ENCODE peak calls at places on chromosomes 6 and 20, in six cellular contexts. Y is BE2C; P is cardiac muscle cell; D is CD8-positive, alpha-beta T cell; T is left ventricle myocardium inferior; W is PC-3. K is an unnamed sample. For H3K36me3, the result is how much of the 10 kb centered on the place peaks cover.

GRCh38 chr6:106281088-106281487 is 44.5 kb downstream of the ATG5 start:
- DNase-seq in Y (no peak), P (no peak), D (no peak), T (no peak), W (peak), K (peak)

GRCh38 chr6:158161566-158162254 is 6.4 kb downstream of the SERAC1 start:
- DNase-seq in Y (no peak), P (no peak), D (no peak), T (no peak), W (no peak), K (no peak)

GRCh38 chr6:66717786-66718185 is 1010.8 kb upstream of the EYS start:
- DNase-seq in Y (no peak), P (no peak), D (no peak), T (no peak), W (no peak), K (no peak)

GRCh38 chr20:50308166-50308512 is 117.5 kb downstream of the CEBPB start:
- DNase-seq in Y (no peak), P (no peak), D (no peak), T (no peak), W (no peak), K (no peak)

GRCh38 chr6:109008537-109008950 is 86.1 kb downstream of the SESN1 start:
- DNase-seq in Y (no peak), P (no peak), D (no peak), T (no peak), W (no peak), K (no peak)

GRCh38 chr20:47464380-47465101 is 37.1 kb upstream of the NCOA3 start:
- DNase-seq in Y (peak), P (no peak), D (no peak), T (peak), W (peak), K (peak)

GRCh38 chr20:41181567-41181966 is 44.2 kb downstream of the PLCG1 start:
- DNase-seq in Y (no peak), P (no peak), D (no peak), T (no peak), W (no peak), K (no peak)

GRCh38 chr6:128333581-128334223 is 186.7 kb downstream of the PTPRK start:
- DNase-seq in Y (no peak), P (no peak), D (no peak), T (no peak), W (no peak), K (no peak)

GRCh38 chr6:105510746-105511145 is 107.9 kb upstream of the PREP start:
- DNase-seq in Y (no peak), P (no peak), D (no peak), T (no peak), W (no peak), K (no peak)

GRCh38 chr20:58401123-58401639 is 12.2 kb downstream of the VAPB start:
- DNase-seq in Y (no peak), P (no peak), D (no peak), T (no peak), W (no peak), K (no peak)

GRCh38 chr6:43009124-43009523 is 4.6 kb downstream of the MEA1 start:
- DNase-seq in Y (peak), P (peak), D (peak), T (peak), W (peak), K (no peak)

GRCh38 chr6:136669299-136669699 is 119.1 kb upstream of the MAP7 start:
- DNase-seq in Y (no peak), P (no peak), D (no peak), T (no peak), W (peak), K (peak)

GRCh38 chr20:9590189-9590588 is 75.8 kb downstream of the LAMP5 start:
- DNase-seq in Y (no peak), P (no peak), D (no peak), T (no peak), W (peak), K (no peak)

GRCh38 chr20:3661836-3662665 is 1.1 kb downstream of the GFRA4 start:
- DNase-seq in Y (no peak), P (no peak), D (no peak), T (no peak), W (no peak), K (no peak)

GRCh38 chr6:111818539-111819226 is 54.6 kb downstream of the FYN start:
- DNase-seq in Y (no peak), P (no peak), D (no peak), T (no peak), W (no peak), K (no peak)

GRCh38 chr20:62323980-62324906 is 21.4 kb downstream of the ADRM1 start:
- DNase-seq in Y (no peak), P (no peak), D (no peak), T (no peak), W (no peak), K (no peak)

GRCh38 chr6:71288228-71289038 is at the start of gene OGFRL1:
- DNase-seq in Y (peak), P (peak), D (peak), T (peak), W (peak), K (no peak)

GRCh38 chr20:45355685-45356084 is 7.3 kb upstream of the SYS1 start:
- DNase-seq in Y (no peak), P (no peak), D (no peak), T (no peak), W (no peak), K (no peak)

GRCh38 chr20:10784337-10785183 is 110.8 kb upstream of the JAG1 start:
- DNase-seq in Y (no peak), P (no peak), D (no peak), T (no peak), W (no peak), K (no peak)

GRCh38 chr20:62314711-62315302 is 12.0 kb downstream of the ADRM1 start:
- DNase-seq in Y (no peak), P (no peak), D (no peak), T (no peak), W (no peak), K (no peak)

GRCh38 chr6:168279403-168279935 is 40.1 kb downstream of the DACT2 start:
- DNase-seq in Y (no peak), P (no peak), D (no peak), T (no peak), W (no peak), K (no peak)

GRCh38 chr6:158067436-158068015 is 85.9 kb downstream of the SYNJ2 start:
- DNase-seq in Y (no peak), P (no peak), D (no peak), T (no peak), W (peak), K (no peak)

GRCh38 chr6:41332842-41333736 is 2.3 kb upstream of the NCR2 start:
- DNase-seq in Y (no peak), P (no peak), D (no peak), T (no peak), W (no peak), K (no peak)

GRCh38 chr20:23639490-23639958 is 1.8 kb upstream of the CST3 start:
- DNase-seq in Y (no peak), P (no peak), D (no peak), T (no peak), W (peak), K (no peak)

GRCh38 chr6:161302949-161303348 is 29.1 kb upstream of the AGPAT4 start:
- DNase-seq in Y (no peak), P (no peak), D (no peak), T (no peak), W (no peak), K (no peak)

GRCh38 chr20:48776306-48776705 is 51.5 kb downstream of the PREX1 start:
- DNase-seq in Y (peak), P (no peak), D (no peak), T (no peak), W (no peak), K (peak)

GRCh38 chr6:170489836-170490235 is 63.3 kb downstream of the PSMB1 start:
- DNase-seq in Y (no peak), P (no peak), D (no peak), T (no peak), W (no peak), K (no peak)

GRCh38 chr6:87154641-87155271 is 609 bp upstream of the ZNF292 start:
- DNase-seq in Y (no peak), P (no peak), D (peak), T (no peak), W (peak), K (no peak)

GRCh38 chr20:10005885-10006284 is 28.9 kb upstream of the ANKEF1 start:
- DNase-seq in Y (no peak), P (no peak), D (no peak), T (no peak), W (no peak), K (no peak)

GRCh38 chr6:158694913-158695312 is 45.1 kb downstream of the SYTL3 start:
- DNase-seq in Y (no peak), P (no peak), D (no peak), T (no peak), W (no peak), K (no peak)

GRCh38 chr20:37347891-37348642 is 2.1 kb downstream of the SRC start:
- DNase-seq in Y (no peak), P (no peak), D (no peak), T (no peak), W (peak), K (no peak)

GRCh38 chr20:56689852-56690485 is 60.9 kb downstream of the TFAP2C start:
- DNase-seq in Y (no peak), P (no peak), D (no peak), T (no peak), W (peak), K (peak)

GRCh38 chr6:151196571-151196970 is 43.2 kb upstream of the AKAP12 start:
- DNase-seq in Y (no peak), P (no peak), D (no peak), T (peak), W (no peak), K (no peak)

DNA sequence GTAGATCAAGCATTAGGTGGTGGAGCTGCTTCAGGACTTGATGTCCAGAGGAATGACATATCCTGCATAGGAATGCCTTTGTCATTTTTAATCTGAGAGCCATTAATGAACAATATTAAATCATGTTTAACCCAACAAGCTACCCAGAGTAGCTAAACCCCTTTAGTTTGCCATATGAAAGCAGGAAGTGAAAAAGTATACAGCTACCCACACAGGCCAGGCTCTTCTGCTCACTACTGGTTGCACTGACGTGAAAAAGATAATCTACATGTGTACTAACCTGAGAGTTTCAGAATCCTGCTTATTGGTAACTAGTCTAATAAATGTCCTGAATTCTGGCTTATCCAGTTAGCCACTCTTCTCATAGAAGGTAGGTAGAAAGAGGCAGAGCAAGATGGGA is 19.9 kb downstream of the GLYATL3 start:
- DNase-seq in Y (no peak), P (no peak), D (no peak), T (no peak), W (no peak), K (no peak)
- TF ChIP-seq CTCF in Y (no peak), P (no peak), D (no peak), T (no peak), W (no peak), K (no peak)

GRCh38 chr6:30732237-30732943 is 10.1 kb downstream of the FLOT1 start:
- DNase-seq in Y (no peak), P (no peak), D (no peak), T (no peak), W (no peak), K (no peak)

GRCh38 chr6:30725713-30726505 is 5.8 kb downstream of the TUBB start:
- DNase-seq in Y (peak), P (no peak), D (no peak), T (no peak), W (peak), K (no peak)

GRCh38 chr6:30726506-30727413 is 6.6 kb downstream of the TUBB start:
- DNase-seq in Y (no peak), P (no peak), D (no peak), T (no peak), W (peak), K (no peak)

GRCh38 chr6:30727920-30728605 is 7.9 kb downstream of the TUBB start:
- DNase-seq in Y (no peak), P (no peak), D (no peak), T (no peak), W (peak), K (no peak)

DNA sequence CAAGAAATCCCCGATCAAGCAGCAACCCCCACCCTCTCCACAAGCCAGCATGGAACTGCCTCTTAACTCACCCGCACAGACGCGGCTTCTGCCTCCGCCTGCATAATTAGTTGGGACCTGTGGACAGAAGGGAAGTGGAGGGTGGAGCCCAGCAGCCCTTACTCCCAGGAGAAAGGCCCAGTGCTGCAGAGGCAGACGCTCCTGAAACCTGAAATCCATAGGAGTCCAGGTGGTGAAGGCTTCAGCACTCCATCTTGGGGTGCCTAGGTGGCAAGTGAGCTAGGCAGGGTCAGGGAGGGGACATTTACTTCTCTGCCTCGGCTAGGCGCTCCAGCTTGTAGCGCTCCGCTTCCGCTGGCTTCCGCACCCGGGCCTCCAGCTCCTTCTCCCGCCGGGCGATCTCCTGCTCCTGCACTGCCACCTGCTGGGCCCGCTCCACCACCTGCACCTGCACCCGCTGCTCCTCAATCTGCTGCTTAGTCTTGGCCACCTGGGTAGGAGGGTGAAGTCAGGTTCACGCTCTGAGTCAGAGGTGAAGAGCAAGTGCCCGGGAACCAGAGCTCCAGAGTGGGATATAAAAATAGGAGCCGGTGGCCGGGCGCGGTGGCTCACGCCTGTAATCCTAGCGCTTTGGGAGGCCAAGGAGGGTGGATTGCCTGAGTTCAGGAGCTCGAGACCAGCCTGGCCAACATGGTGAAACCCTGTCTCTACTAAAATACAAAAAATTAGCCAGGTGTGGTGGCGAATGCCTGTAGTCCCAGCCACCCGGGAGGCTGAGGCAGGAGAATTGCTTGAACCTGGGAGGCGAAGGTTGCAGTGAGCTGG is 10.7 kb downstream of the TUBB start:
- DNase-seq in Y (peak), P (peak), D (peak), T (peak), W (peak), K (no peak)
- H3K36me3 ChIP-seq in Y (under half), P (half or more), D (under half), T (half or more), W (under half), K (under half)

GRCh38 chr6:79404261-79404660 is 133.0 kb downstream of the LCA5 start:
- DNase-seq in Y (no peak), P (no peak), D (no peak), T (no peak), W (no peak), K (no peak)
- TF ChIP-seq CTCF in Y (peak), P (no peak), D (no peak), T (no peak), W (peak), K (no peak)

GRCh38 chr6:121531658-121532167 is 96.3 kb downstream of the GJA1 start:
- DNase-seq in Y (no peak), P (no peak), D (no peak), T (no peak), W (no peak), K (no peak)
- H3K36me3 ChIP-seq in Y (under half), P (under half), D (under half), T (under half), W (under half), K (under half)

GRCh38 chr6:13248953-13249432 is 79.3 kb downstream of the TBC1D7 start:
- DNase-seq in Y (no peak), P (no peak), D (no peak), T (no peak), W (no peak), K (no peak)
- TF ChIP-seq CTCF in Y (no peak), P (no peak), D (no peak), T (no peak), W (no peak), K (no peak)

GRCh38 chr6:12017876-12018401 is 5.8 kb downstream of the HIVEP1 start:
- DNase-seq in Y (no peak), P (no peak), D (no peak), T (no peak), W (no peak), K (no peak)

GRCh38 chr6:12014027-12014872 is 2.1 kb downstream of the HIVEP1 start:
- DNase-seq in Y (no peak), P (no peak), D (no peak), T (no peak), W (peak), K (no peak)

GRCh38 chr6:12020187-12020791 is 8.2 kb downstream of the HIVEP1 start:
- DNase-seq in Y (no peak), P (no peak), D (no peak), T (no peak), W (no peak), K (no peak)

GRCh38 chr6:12014873-12015149 is 2.7 kb downstream of the HIVEP1 start:
- DNase-seq in Y (no peak), P (no peak), D (no peak), T (no peak), W (no peak), K (no peak)

GRCh38 chr6:12017263-12017662 is 5.2 kb downstream of the HIVEP1 start:
- DNase-seq in Y (peak), P (no peak), D (peak), T (no peak), W (no peak), K (no peak)
- H3K36me3 ChIP-seq in Y (under half), P (under half), D (under half), T (under half), W (under half), K (under half)

GRCh38 chr6:33172307-33173227 is 19.7 kb downstream of the COL11A2 start:
- DNase-seq in Y (peak), P (no peak), D (no peak), T (no peak), W (peak), K (no peak)
- TF ChIP-seq CTCF in Y (peak), P (peak), D (no peak), T (peak), W (peak), K (peak)

K was measured in BJ.